ENCODE peak calls at places on chromosomes 4 and X, in five cellular contexts. One of them, this sample, is unnamed.

GRCh38 chr4:112817933-112818921 is 181.3 kb downstream of the LARP7 start:
- DNase-seq in stomach: peak
- DNase-seq in ovary: peak
- DNase-seq in PC-3: peak
- DNase-seq in fibroblast of lung: peak
- DNase-seq in this sample: peak

GRCh38 chrX:350148-350533 is 31.5 kb upstream of the GTPBP6 start:
- DNase-seq in ovary: no peak
- DNase-seq in PC-3: no peak
- DNase-seq in stomach: no peak
- DNase-seq in fibroblast of lung: no peak
- DNase-seq in this sample: no peak

GRCh38 chr4:16082424-16083216 is 1.2 kb downstream of the PROM1 start:
- DNase-seq in stomach: no peak
- DNase-seq in PC-3: no peak
- DNase-seq in ovary: no peak
- DNase-seq in fibroblast of lung: peak
- DNase-seq in this sample: peak

GRCh38 chr4:177008071-177008835 is 215.5 kb upstream of the VEGFC start:
- DNase-seq in ovary: no peak
- DNase-seq in stomach: no peak
- DNase-seq in fibroblast of lung: peak
- DNase-seq in PC-3: peak
- DNase-seq in this sample: no peak

GRCh38 chrX:132292753-132293152 is 73.5 kb upstream of the RAP2C start:
- DNase-seq in fibroblast of lung: peak
- DNase-seq in stomach: no peak
- DNase-seq in PC-3: peak
- DNase-seq in ovary: peak
- DNase-seq in this sample: no peak

GRCh38 chrX:22325091-22325490 is 52.4 kb downstream of the CBLL2 start:
- DNase-seq in ovary: no peak
- DNase-seq in fibroblast of lung: peak
- DNase-seq in PC-3: no peak
- DNase-seq in stomach: no peak
- DNase-seq in this sample: no peak

GRCh38 chr4:98484031-98484430 is 174.4 kb downstream of the TSPAN5 start:
- DNase-seq in fibroblast of lung: peak
- DNase-seq in ovary: no peak
- DNase-seq in PC-3: peak
- DNase-seq in stomach: no peak
- DNase-seq in this sample: no peak

GRCh38 chr4:183295711-183296110 is 24.4 kb downstream of the CLDN22 start:
- DNase-seq in fibroblast of lung: no peak
- DNase-seq in stomach: no peak
- DNase-seq in ovary: no peak
- DNase-seq in PC-3: no peak
- DNase-seq in this sample: no peak

GRCh38 chr4:12943069-12943468 is 541.1 kb downstream of the RAB28 start:
- DNase-seq in fibroblast of lung: no peak
- DNase-seq in PC-3: no peak
- DNase-seq in stomach: no peak
- DNase-seq in ovary: no peak
- DNase-seq in this sample: no peak

GRCh38 chr4:44086753-44087152 is 361.9 kb downstream of the KCTD8 start:
- DNase-seq in PC-3: no peak
- DNase-seq in stomach: no peak
- DNase-seq in fibroblast of lung: no peak
- DNase-seq in ovary: no peak
- DNase-seq in this sample: no peak

GRCh38 chr4:48653217-48654014 is 126.7 kb downstream of the FRYL start:
- DNase-seq in stomach: no peak
- DNase-seq in ovary: peak
- DNase-seq in fibroblast of lung: peak
- DNase-seq in PC-3: no peak
- DNase-seq in this sample: peak

GRCh38 chr4:100076753-100077152 is 113.5 kb downstream of the DDIT4L start:
- DNase-seq in fibroblast of lung: no peak
- DNase-seq in stomach: no peak
- DNase-seq in PC-3: peak
- DNase-seq in ovary: no peak
- DNase-seq in this sample: no peak

GRCh38 chr4:37873383-37873782 is 17.5 kb upstream of the TBC1D1 start:
- DNase-seq in fibroblast of lung: peak
- DNase-seq in stomach: no peak
- DNase-seq in PC-3: peak
- DNase-seq in ovary: no peak
- DNase-seq in this sample: no peak

GRCh38 chr4:183241322-183241640 is 78.8 kb downstream of the CLDN22 start:
- DNase-seq in stomach: no peak
- DNase-seq in PC-3: peak
- DNase-seq in fibroblast of lung: peak
- DNase-seq in ovary: no peak
- DNase-seq in this sample: no peak

GRCh38 chrX:153554519-153555167 is 37.2 kb downstream of the ATP2B3 start:
- DNase-seq in stomach: peak
- DNase-seq in ovary: peak
- DNase-seq in fibroblast of lung: peak
- DNase-seq in PC-3: peak
- DNase-seq in this sample: peak

GRCh38 chr4:1365271-1366178 is 18.5 kb downstream of the UVSSA start:
- DNase-seq in fibroblast of lung: no peak
- DNase-seq in PC-3: no peak
- DNase-seq in stomach: peak
- DNase-seq in ovary: no peak
- DNase-seq in this sample: peak

GRCh38 chr4:141636771-141637460 is 533 bp downstream of the IL15 start:
- DNase-seq in PC-3: peak
- DNase-seq in fibroblast of lung: peak
- DNase-seq in stomach: peak
- DNase-seq in ovary: peak
- DNase-seq in this sample: peak

GRCh38 chr4:55297346-55297745 is 48.7 kb upstream of the SRD5A3 start:
- DNase-seq in stomach: peak
- DNase-seq in fibroblast of lung: peak
- DNase-seq in ovary: no peak
- DNase-seq in PC-3: peak
- DNase-seq in this sample: no peak

GRCh38 chrX:130120321-130120731 is 10.0 kb upstream of the ELF4 start:
- DNase-seq in stomach: no peak
- DNase-seq in fibroblast of lung: no peak
- DNase-seq in ovary: peak
- DNase-seq in PC-3: no peak
- DNase-seq in this sample: no peak

GRCh38 chrX:40091691-40092421 is 5.9 kb downstream of the BCOR start:
- DNase-seq in ovary: no peak
- DNase-seq in PC-3: no peak
- DNase-seq in stomach: no peak
- DNase-seq in fibroblast of lung: no peak
- DNase-seq in this sample: no peak

GRCh38 chr4:187070740-187071139 is 347.1 kb upstream of the FAT1 start:
- DNase-seq in PC-3: no peak
- DNase-seq in stomach: no peak
- DNase-seq in ovary: no peak
- DNase-seq in fibroblast of lung: no peak
- DNase-seq in this sample: no peak

GRCh38 chrX:48648299-48648698 is 35.3 kb upstream of the WAS start:
- DNase-seq in stomach: peak
- DNase-seq in PC-3: peak
- DNase-seq in ovary: peak
- DNase-seq in fibroblast of lung: peak
- DNase-seq in this sample: peak

GRCh38 chr4:162503868-162504267 is 340.1 kb upstream of the FSTL5 start:
- DNase-seq in PC-3: no peak
- DNase-seq in ovary: no peak
- DNase-seq in fibroblast of lung: no peak
- DNase-seq in stomach: no peak
- DNase-seq in this sample: no peak

GRCh38 chr4:159201168-159201567 is 98.3 kb downstream of the RAPGEF2 start:
- DNase-seq in PC-3: no peak
- DNase-seq in ovary: no peak
- DNase-seq in fibroblast of lung: no peak
- DNase-seq in stomach: no peak
- DNase-seq in this sample: no peak

GRCh38 chrX:111892375-111892774 is 16.4 kb downstream of the TRPC5OS start:
- DNase-seq in fibroblast of lung: no peak
- DNase-seq in PC-3: no peak
- DNase-seq in ovary: no peak
- DNase-seq in stomach: no peak
- DNase-seq in this sample: no peak

GRCh38 chr4:152663203-152664066 is 16.4 kb downstream of the TMEM154 start:
- DNase-seq in stomach: no peak
- DNase-seq in fibroblast of lung: no peak
- DNase-seq in PC-3: no peak
- DNase-seq in ovary: no peak
- DNase-seq in this sample: no peak

GRCh38 chr4:123449780-123450179 is 53.2 kb downstream of the SPRY1 start:
- DNase-seq in ovary: no peak
- DNase-seq in stomach: no peak
- DNase-seq in fibroblast of lung: peak
- DNase-seq in PC-3: peak
- DNase-seq in this sample: no peak

GRCh38 chr4:54268151-54268550 is 39.1 kb downstream of the PDGFRA start:
- DNase-seq in ovary: no peak
- DNase-seq in PC-3: no peak
- DNase-seq in stomach: no peak
- DNase-seq in fibroblast of lung: peak
- DNase-seq in this sample: no peak

DNA sequence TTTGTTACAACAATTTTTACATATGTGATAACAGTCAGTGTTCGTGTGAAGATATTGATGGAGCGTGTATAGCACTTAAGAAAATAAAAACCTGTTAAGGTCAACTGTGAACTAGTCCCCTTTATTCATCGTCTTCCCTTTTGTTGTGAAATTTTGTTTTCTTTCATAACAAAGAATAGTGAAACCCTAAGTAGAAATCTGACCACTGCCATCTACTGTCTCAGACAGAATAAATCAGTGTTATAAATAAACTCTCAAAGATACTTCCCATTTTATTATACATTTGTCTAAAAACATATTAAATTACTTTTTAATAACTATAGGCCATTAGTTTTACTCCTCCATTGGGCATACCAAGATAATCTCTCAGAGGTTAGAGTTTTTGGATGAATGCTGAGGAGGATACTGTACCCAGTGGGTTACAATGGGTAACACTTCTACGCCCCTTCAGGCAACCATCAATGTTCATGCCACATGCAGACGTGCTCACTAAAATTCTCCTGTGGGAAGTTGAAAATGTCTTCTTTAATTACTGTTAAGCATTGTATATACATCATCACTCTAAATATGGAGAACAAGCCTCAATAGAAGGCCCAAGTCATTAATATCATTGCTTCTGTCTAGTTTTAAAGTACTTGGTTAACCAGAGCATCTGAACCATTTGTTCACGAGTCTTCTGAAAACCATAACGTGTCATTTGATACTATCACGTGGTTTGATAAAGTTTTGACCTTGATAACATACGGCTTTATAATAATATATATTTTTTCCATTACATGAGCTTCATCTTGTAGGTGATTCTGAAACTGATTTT is 171.2 kb downstream of the TMA16 start:
- DNase-seq in PC-3: no peak
- DNase-seq in ovary: no peak
- DNase-seq in fibroblast of lung: no peak
- DNase-seq in stomach: no peak
- DNase-seq in this sample: no peak
- TF ChIP-seq CTCF in PC-3: peak
- TF ChIP-seq CTCF in ovary: no peak
- TF ChIP-seq CTCF in fibroblast of lung: no peak
- TF ChIP-seq CTCF in stomach: no peak
- TF ChIP-seq CTCF in this sample: no peak

GRCh38 chr4:27315625-27316024 is 455.0 kb downstream of the STIM2 start:
- DNase-seq in ovary: no peak
- DNase-seq in PC-3: no peak
- DNase-seq in fibroblast of lung: no peak
- DNase-seq in stomach: no peak
- DNase-seq in this sample: no peak

GRCh38 chr4:27316176-27316575 is 455.5 kb downstream of the STIM2 start:
- DNase-seq in ovary: no peak
- DNase-seq in stomach: no peak
- DNase-seq in PC-3: peak
- DNase-seq in fibroblast of lung: no peak
- DNase-seq in this sample: no peak

DNA sequence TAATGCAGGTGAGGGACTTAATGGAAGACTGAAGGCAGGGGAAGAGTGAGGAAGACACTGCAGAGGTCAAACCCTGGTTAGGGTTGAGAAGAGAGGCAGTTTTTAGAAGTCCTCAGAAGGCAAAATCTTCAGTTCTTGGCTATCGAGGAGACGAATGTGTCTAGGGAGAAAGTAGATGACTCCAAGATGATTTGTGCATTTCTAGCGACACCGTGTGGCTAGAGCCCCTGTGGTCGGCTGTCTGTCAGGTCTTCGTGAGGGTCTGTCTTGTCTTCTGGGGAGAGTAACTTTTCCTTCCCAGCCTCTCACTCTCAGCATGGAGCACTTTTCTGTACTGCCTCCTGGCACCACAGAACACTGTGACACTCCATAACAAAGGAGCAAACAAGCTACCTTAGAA is 458.1 kb downstream of the STIM2 start:
- DNase-seq in ovary: no peak
- DNase-seq in PC-3: peak
- DNase-seq in stomach: no peak
- DNase-seq in fibroblast of lung: no peak
- DNase-seq in this sample: peak
- TF ChIP-seq CTCF in ovary: no peak
- TF ChIP-seq CTCF in PC-3: peak
- TF ChIP-seq CTCF in stomach: no peak
- TF ChIP-seq CTCF in fibroblast of lung: peak
- TF ChIP-seq CTCF in this sample: no peak

DNA sequence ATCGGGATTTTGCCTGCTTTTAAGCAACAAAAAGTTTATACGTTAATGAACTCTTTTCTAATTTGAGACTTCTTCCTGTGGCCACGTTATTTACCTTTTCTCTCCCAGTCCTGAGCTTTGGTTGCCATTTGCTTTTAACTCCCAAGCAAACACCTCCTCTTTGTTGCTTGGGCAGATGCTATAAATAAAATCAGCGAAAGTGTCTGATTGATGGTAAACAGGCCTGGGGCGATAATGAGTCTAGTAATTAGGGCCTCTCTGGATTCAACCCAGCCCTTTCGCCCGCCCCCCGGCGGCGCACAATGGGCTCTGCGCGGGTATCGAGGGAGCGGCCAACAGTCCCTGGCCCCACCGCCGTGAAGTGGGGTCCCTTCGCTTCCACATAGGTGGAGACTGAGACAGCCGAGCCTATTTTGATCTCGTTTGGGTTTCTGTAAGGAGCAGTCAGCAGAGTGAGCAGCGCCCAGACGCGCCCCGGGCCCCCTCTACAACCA is 791 bp downstream of the CLGN start:
- DNase-seq in PC-3: peak
- DNase-seq in ovary: no peak
- DNase-seq in stomach: no peak
- DNase-seq in fibroblast of lung: no peak
- DNase-seq in this sample: peak
- TF ChIP-seq CTCF in PC-3: peak
- TF ChIP-seq CTCF in ovary: no peak
- TF ChIP-seq CTCF in stomach: no peak
- TF ChIP-seq CTCF in fibroblast of lung: no peak
- TF ChIP-seq CTCF in this sample: no peak

GRCh38 chrX:34338046-34338445 is 205.9 kb upstream of the FAM47A start:
- DNase-seq in stomach: no peak
- DNase-seq in PC-3: no peak
- DNase-seq in ovary: no peak
- DNase-seq in fibroblast of lung: no peak
- DNase-seq in this sample: no peak

GRCh38 chrX:34332336-34332735 is 200.2 kb upstream of the FAM47A start:
- DNase-seq in ovary: no peak
- DNase-seq in fibroblast of lung: no peak
- DNase-seq in PC-3: peak
- DNase-seq in stomach: no peak
- DNase-seq in this sample: no peak
- TF ChIP-seq CTCF in ovary: no peak
- TF ChIP-seq CTCF in fibroblast of lung: no peak
- TF ChIP-seq CTCF in PC-3: peak
- TF ChIP-seq CTCF in stomach: no peak
- TF ChIP-seq CTCF in this sample: no peak